ENCODE peak calls at places on chromosomes 3 and 15, in ten cellular contexts. One of them, this sample, is unnamed.

GRCh38 chr3:27568393-27568792 is 84.2 kb upstream of the SLC4A7 start:
- DNase-seq in NB4: no peak
- DNase-seq in PC-3: peak
- DNase-seq in heart right ventricle: peak
- DNase-seq in sigmoid colon: peak
- DNase-seq in MM.1S: no peak
- DNase-seq in psoas muscle: peak
- DNase-seq in GM23338: no peak
- DNase-seq in fibroblast of lung: peak
- DNase-seq in WERI-Rb-1: no peak
- DNase-seq in this sample: no peak

GRCh38 chr3:165406425-165406824 is 210.2 kb upstream of the SLITRK3 start:
- DNase-seq in NB4: no peak
- DNase-seq in psoas muscle: no peak
- DNase-seq in MM.1S: no peak
- DNase-seq in GM23338: no peak
- DNase-seq in heart right ventricle: no peak
- DNase-seq in PC-3: no peak
- DNase-seq in sigmoid colon: no peak
- DNase-seq in fibroblast of lung: no peak
- DNase-seq in WERI-Rb-1: no peak
- DNase-seq in this sample: no peak

GRCh38 chr3:143121240-143122088 is 1.9 kb downstream of the CHST2 start:
- DNase-seq in fibroblast of lung: peak
- DNase-seq in GM23338: peak
- DNase-seq in WERI-Rb-1: peak
- DNase-seq in NB4: peak
- DNase-seq in MM.1S: no peak
- DNase-seq in heart right ventricle: peak
- DNase-seq in sigmoid colon: no peak
- DNase-seq in PC-3: peak
- DNase-seq in psoas muscle: peak
- DNase-seq in this sample: no peak

GRCh38 chr3:134824676-134825290 is 29.7 kb downstream of the EPHB1 start:
- DNase-seq in heart right ventricle: peak
- DNase-seq in MM.1S: no peak
- DNase-seq in fibroblast of lung: no peak
- DNase-seq in PC-3: no peak
- DNase-seq in WERI-Rb-1: no peak
- DNase-seq in sigmoid colon: peak
- DNase-seq in GM23338: no peak
- DNase-seq in NB4: no peak
- DNase-seq in psoas muscle: peak
- DNase-seq in this sample: no peak

GRCh38 chr3:63967675-63968611 is 55.4 kb downstream of the PSMD6 start:
- DNase-seq in GM23338: no peak
- DNase-seq in PC-3: no peak
- DNase-seq in MM.1S: peak
- DNase-seq in psoas muscle: peak
- DNase-seq in NB4: peak
- DNase-seq in heart right ventricle: no peak
- DNase-seq in WERI-Rb-1: peak
- DNase-seq in fibroblast of lung: peak
- DNase-seq in sigmoid colon: peak
- DNase-seq in this sample: peak

GRCh38 chr15:80160570-80161156 is 7.9 kb downstream of the FAH start:
- DNase-seq in sigmoid colon: peak
- DNase-seq in heart right ventricle: no peak
- DNase-seq in fibroblast of lung: peak
- DNase-seq in GM23338: no peak
- DNase-seq in psoas muscle: peak
- DNase-seq in NB4: peak
- DNase-seq in WERI-Rb-1: no peak
- DNase-seq in MM.1S: peak
- DNase-seq in PC-3: peak
- DNase-seq in this sample: no peak

GRCh38 chr15:45458746-45459403 is 63.7 kb downstream of the SLC30A4 start:
- DNase-seq in MM.1S: peak
- DNase-seq in GM23338: peak
- DNase-seq in heart right ventricle: peak
- DNase-seq in WERI-Rb-1: peak
- DNase-seq in fibroblast of lung: peak
- DNase-seq in psoas muscle: peak
- DNase-seq in PC-3: peak
- DNase-seq in sigmoid colon: peak
- DNase-seq in NB4: peak
- DNase-seq in this sample: no peak

GRCh38 chr3:30282052-30282708 is 324.2 kb upstream of the TGFBR2 start:
- DNase-seq in fibroblast of lung: peak
- DNase-seq in GM23338: peak
- DNase-seq in sigmoid colon: no peak
- DNase-seq in MM.1S: no peak
- DNase-seq in NB4: no peak
- DNase-seq in heart right ventricle: no peak
- DNase-seq in WERI-Rb-1: no peak
- DNase-seq in PC-3: peak
- DNase-seq in psoas muscle: no peak
- DNase-seq in this sample: peak

GRCh38 chr3:101995371-101996046 is 146.2 kb downstream of the NFKBIZ start:
- DNase-seq in sigmoid colon: no peak
- DNase-seq in WERI-Rb-1: no peak
- DNase-seq in heart right ventricle: no peak
- DNase-seq in MM.1S: no peak
- DNase-seq in fibroblast of lung: no peak
- DNase-seq in GM23338: no peak
- DNase-seq in psoas muscle: no peak
- DNase-seq in PC-3: peak
- DNase-seq in NB4: peak
- DNase-seq in this sample: no peak

GRCh38 chr15:84034831-84035753 is 200.5 kb upstream of the GOLGA6L4 start:
- DNase-seq in fibroblast of lung: peak
- DNase-seq in WERI-Rb-1: peak
- DNase-seq in GM23338: peak
- DNase-seq in heart right ventricle: no peak
- DNase-seq in NB4: peak
- DNase-seq in psoas muscle: no peak
- DNase-seq in MM.1S: peak
- DNase-seq in sigmoid colon: no peak
- DNase-seq in PC-3: peak
- DNase-seq in this sample: no peak

GRCh38 chr3:179247289-179248020 is 3.5 kb downstream of the KCNMB3 start:
- DNase-seq in sigmoid colon: no peak
- DNase-seq in GM23338: no peak
- DNase-seq in heart right ventricle: no peak
- DNase-seq in WERI-Rb-1: no peak
- DNase-seq in PC-3: no peak
- DNase-seq in MM.1S: no peak
- DNase-seq in psoas muscle: no peak
- DNase-seq in fibroblast of lung: no peak
- DNase-seq in NB4: no peak
- DNase-seq in this sample: no peak

GRCh38 chr3:120683671-120684301 is 1.7 kb upstream of the HGD start:
- DNase-seq in psoas muscle: no peak
- DNase-seq in NB4: no peak
- DNase-seq in GM23338: no peak
- DNase-seq in WERI-Rb-1: no peak
- DNase-seq in sigmoid colon: no peak
- DNase-seq in heart right ventricle: no peak
- DNase-seq in PC-3: peak
- DNase-seq in MM.1S: no peak
- DNase-seq in fibroblast of lung: no peak
- DNase-seq in this sample: no peak
- H3K4me3 ChIP-seq in psoas muscle: no peak
- H3K4me3 ChIP-seq in NB4: no peak
- H3K4me3 ChIP-seq in GM23338: no peak
- H3K4me3 ChIP-seq in WERI-Rb-1: no peak
- H3K4me3 ChIP-seq in sigmoid colon: no peak
- H3K4me3 ChIP-seq in heart right ventricle: no peak
- H3K4me3 ChIP-seq in PC-3: no peak
- H3K4me3 ChIP-seq in MM.1S: no peak
- H3K4me3 ChIP-seq in fibroblast of lung: no peak
- H3K4me3 ChIP-seq in this sample: no peak

GRCh38 chr3:159818399-159818798 is 170.2 kb upstream of the IL12A start:
- DNase-seq in GM23338: peak
- DNase-seq in heart right ventricle: peak
- DNase-seq in WERI-Rb-1: peak
- DNase-seq in NB4: no peak
- DNase-seq in psoas muscle: peak
- DNase-seq in MM.1S: no peak
- DNase-seq in sigmoid colon: no peak
- DNase-seq in fibroblast of lung: no peak
- DNase-seq in PC-3: no peak
- DNase-seq in this sample: no peak
- TF ChIP-seq CTCF in GM23338: peak
- TF ChIP-seq CTCF in heart right ventricle: no peak
- TF ChIP-seq CTCF in WERI-Rb-1: peak
- TF ChIP-seq CTCF in NB4: no peak
- TF ChIP-seq CTCF in psoas muscle: peak
- TF ChIP-seq CTCF in MM.1S: no peak
- TF ChIP-seq CTCF in sigmoid colon: no peak
- TF ChIP-seq CTCF in fibroblast of lung: no peak
- TF ChIP-seq CTCF in PC-3: no peak
- TF ChIP-seq CTCF in this sample: no peak

GRCh38 chr15:69876030-69876429 is 221.7 kb downstream of the TLE3 start:
- DNase-seq in heart right ventricle: no peak
- DNase-seq in WERI-Rb-1: no peak
- DNase-seq in PC-3: no peak
- DNase-seq in psoas muscle: no peak
- DNase-seq in GM23338: no peak
- DNase-seq in MM.1S: no peak
- DNase-seq in NB4: no peak
- DNase-seq in fibroblast of lung: no peak
- DNase-seq in sigmoid colon: no peak
- DNase-seq in this sample: no peak
- H3K4me3 ChIP-seq in heart right ventricle: no peak
- H3K4me3 ChIP-seq in WERI-Rb-1: no peak
- H3K4me3 ChIP-seq in PC-3: no peak
- H3K4me3 ChIP-seq in psoas muscle: no peak
- H3K4me3 ChIP-seq in GM23338: no peak
- H3K4me3 ChIP-seq in MM.1S: no peak
- H3K4me3 ChIP-seq in NB4: no peak
- H3K4me3 ChIP-seq in fibroblast of lung: no peak
- H3K4me3 ChIP-seq in sigmoid colon: no peak
- H3K4me3 ChIP-seq in this sample: no peak

GRCh38 chr3:123071581-123071980 is 4.8 kb downstream of the PDIA5 start:
- DNase-seq in heart right ventricle: no peak
- DNase-seq in PC-3: no peak
- DNase-seq in fibroblast of lung: no peak
- DNase-seq in WERI-Rb-1: no peak
- DNase-seq in sigmoid colon: no peak
- DNase-seq in GM23338: no peak
- DNase-seq in MM.1S: no peak
- DNase-seq in psoas muscle: no peak
- DNase-seq in NB4: no peak
- DNase-seq in this sample: no peak
- TF ChIP-seq CTCF in heart right ventricle: no peak
- TF ChIP-seq CTCF in PC-3: no peak
- TF ChIP-seq CTCF in fibroblast of lung: no peak
- TF ChIP-seq CTCF in WERI-Rb-1: no peak
- TF ChIP-seq CTCF in sigmoid colon: no peak
- TF ChIP-seq CTCF in GM23338: no peak
- TF ChIP-seq CTCF in MM.1S: no peak
- TF ChIP-seq CTCF in psoas muscle: no peak
- TF ChIP-seq CTCF in NB4: no peak
- TF ChIP-seq CTCF in this sample: no peak

DNA sequence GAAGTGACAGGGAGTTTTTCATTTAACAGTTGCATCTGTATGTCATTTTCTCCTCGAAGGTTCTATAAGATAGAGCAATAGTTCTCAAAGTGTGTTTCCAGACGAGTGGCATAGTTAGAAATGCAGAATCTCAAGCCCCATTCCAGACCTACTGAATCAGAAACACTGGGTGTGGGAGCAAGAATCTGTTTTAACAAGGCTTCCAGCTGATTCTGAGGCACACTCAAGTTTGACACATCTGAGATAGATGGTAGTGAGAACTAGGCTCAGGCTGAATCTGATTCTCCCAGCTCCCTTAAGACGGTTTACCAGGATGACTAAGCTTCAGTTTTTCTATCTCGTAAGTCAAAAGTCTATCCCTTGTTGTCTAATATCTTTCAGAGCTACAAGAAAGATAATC is 159.8 kb upstream of the NUDT16 start:
- DNase-seq in GM23338: no peak
- DNase-seq in MM.1S: no peak
- DNase-seq in fibroblast of lung: peak
- DNase-seq in psoas muscle: no peak
- DNase-seq in sigmoid colon: no peak
- DNase-seq in NB4: no peak
- DNase-seq in PC-3: peak
- DNase-seq in WERI-Rb-1: no peak
- DNase-seq in heart right ventricle: no peak
- DNase-seq in this sample: peak
- H3K4me3 ChIP-seq in GM23338: no peak
- H3K4me3 ChIP-seq in MM.1S: no peak
- H3K4me3 ChIP-seq in fibroblast of lung: no peak
- H3K4me3 ChIP-seq in psoas muscle: no peak
- H3K4me3 ChIP-seq in sigmoid colon: no peak
- H3K4me3 ChIP-seq in NB4: no peak
- H3K4me3 ChIP-seq in PC-3: no peak
- H3K4me3 ChIP-seq in WERI-Rb-1: no peak
- H3K4me3 ChIP-seq in heart right ventricle: no peak
- H3K4me3 ChIP-seq in this sample: no peak

GRCh38 chr15:51912528-51912927 is 59.0 kb downstream of the LEO1 start:
- DNase-seq in psoas muscle: no peak
- DNase-seq in PC-3: no peak
- DNase-seq in fibroblast of lung: no peak
- DNase-seq in heart right ventricle: no peak
- DNase-seq in GM23338: no peak
- DNase-seq in NB4: no peak
- DNase-seq in MM.1S: no peak
- DNase-seq in WERI-Rb-1: no peak
- DNase-seq in sigmoid colon: no peak
- DNase-seq in this sample: no peak

GRCh38 chr15:51917493-51917892 is 54.1 kb downstream of the LEO1 start:
- DNase-seq in NB4: peak
- DNase-seq in PC-3: peak
- DNase-seq in psoas muscle: no peak
- DNase-seq in fibroblast of lung: peak
- DNase-seq in GM23338: peak
- DNase-seq in MM.1S: no peak
- DNase-seq in sigmoid colon: no peak
- DNase-seq in heart right ventricle: no peak
- DNase-seq in WERI-Rb-1: peak
- DNase-seq in this sample: no peak
- TF ChIP-seq CTCF in NB4: peak
- TF ChIP-seq CTCF in PC-3: peak
- TF ChIP-seq CTCF in psoas muscle: no peak
- TF ChIP-seq CTCF in fibroblast of lung: peak
- TF ChIP-seq CTCF in GM23338: peak
- TF ChIP-seq CTCF in MM.1S: peak
- TF ChIP-seq CTCF in sigmoid colon: no peak
- TF ChIP-seq CTCF in heart right ventricle: no peak
- TF ChIP-seq CTCF in WERI-Rb-1: peak
- TF ChIP-seq CTCF in this sample: peak

DNA sequence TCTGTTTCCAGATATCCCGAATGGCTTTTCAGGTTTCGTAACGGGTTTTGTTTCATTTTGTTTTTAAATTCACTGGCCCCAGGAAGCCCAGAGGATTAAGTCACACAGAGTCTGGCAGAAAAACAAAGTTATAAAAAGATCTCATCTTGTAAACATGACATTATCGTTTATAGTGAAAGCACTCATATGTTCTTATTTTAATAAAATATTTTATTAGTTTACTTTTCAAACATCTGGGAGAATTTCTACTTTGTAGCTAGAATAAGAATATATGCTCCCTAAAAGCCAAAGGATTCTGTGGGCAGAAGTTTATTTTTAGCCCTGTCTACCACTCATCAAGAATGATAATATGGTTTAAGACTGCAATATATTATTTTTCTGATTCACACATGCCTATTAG is 149.3 kb upstream of the SLC2A2 start:
- DNase-seq in PC-3: peak
- DNase-seq in sigmoid colon: no peak
- DNase-seq in psoas muscle: no peak
- DNase-seq in NB4: no peak
- DNase-seq in MM.1S: no peak
- DNase-seq in fibroblast of lung: peak
- DNase-seq in WERI-Rb-1: no peak
- DNase-seq in heart right ventricle: no peak
- DNase-seq in GM23338: no peak
- DNase-seq in this sample: no peak
- H3K4me3 ChIP-seq in PC-3: peak
- H3K4me3 ChIP-seq in sigmoid colon: no peak
- H3K4me3 ChIP-seq in psoas muscle: peak
- H3K4me3 ChIP-seq in NB4: no peak
- H3K4me3 ChIP-seq in MM.1S: no peak
- H3K4me3 ChIP-seq in fibroblast of lung: no peak
- H3K4me3 ChIP-seq in WERI-Rb-1: no peak
- H3K4me3 ChIP-seq in heart right ventricle: peak
- H3K4me3 ChIP-seq in GM23338: no peak
- H3K4me3 ChIP-seq in this sample: no peak